ENCODE peak calls at places on chromosomes 7 and 10, in six cellular contexts. K is CMK; B is cardiac muscle cell; Y is neural progenitor cell; F is activated T-helper 1 cell treated with anti-CD3 and anti-CD28 coated beads, Interleukin-12 subunit alpha, Interleukin-12 subunit beta, Interleukin-2, Interleukin-4 antibody, amounts not matched to agents 30 ng/mL and 10 ng/mL and 1 ng/mL, durations not matched to agents 14 hours and 24 hours and 36 hours; V is RWPE1. H is an unnamed sample.

GRCh38 chr7:18494821-18495408 is 634 bp upstream of the HDAC9 start:
- DNase-seq in Y (no peak), V (no peak), B (peak; percentile 67), K (no peak), F (no peak), H (no peak)

GRCh38 chr7:26653430-26653911 is 210.9 kb downstream of the SKAP2 start:
- DNase-seq in B (peak; percentile 8), V (peak; percentile 46), K (no peak), F (no peak), Y (no peak), H (no peak)

GRCh38 chr7:2927592-2927991 is 83.5 kb upstream of the GNA12 start:
- DNase-seq in F (no peak), B (no peak), V (no peak), Y (no peak), K (no peak), H (no peak)

GRCh38 chr7:99372275-99373085 is 2.0 kb upstream of the ARPC1B start:
- DNase-seq in F (no peak), V (no peak), K (no peak), B (peak; percentile 55), Y (peak; percentile 68), H (no peak)

GRCh38 chr7:157978766-157979165 is 608.9 kb downstream of the PTPRN2 start:
- DNase-seq in F (no peak), Y (no peak), V (no peak), B (no peak), K (no peak), H (no peak)

GRCh38 chr7:13946181-13946580 is 43.3 kb downstream of the ETV1 start:
- DNase-seq in V (no peak), Y (no peak), K (no peak), B (peak; percentile 18), F (no peak), H (no peak)

GRCh38 chr10:46308666-46309450 is 22.1 kb downstream of the ANTXRL start:
- DNase-seq in Y (no peak), V (no peak), K (no peak), F (no peak), B (no peak), H (no peak)

GRCh38 chr10:17113346-17113745 is 16.3 kb downstream of the CUBN start:
- DNase-seq in B (no peak), Y (no peak), K (no peak), F (no peak), V (peak; percentile 46), H (no peak)

GRCh38 chr7:81710751-81711150 is 59.1 kb downstream of the HGF start:
- DNase-seq in F (no peak), K (no peak), Y (no peak), V (no peak), B (no peak), H (no peak)

GRCh38 chr7:28572321-28573058 is 160.2 kb downstream of the CREB5 start:
- DNase-seq in F (no peak), K (no peak), Y (peak; percentile 13), V (no peak), B (no peak), H (no peak)

GRCh38 chr10:71852335-71852937 is 1.4 kb upstream of the PSAP start:
- DNase-seq in K (peak; percentile 44), Y (no peak), B (no peak), V (no peak), F (no peak), H (no peak)

GRCh38 chr7:1407883-1408282 is 51.4 kb downstream of the MICALL2 start:
- DNase-seq in B (no peak), K (no peak), F (no peak), Y (no peak), V (no peak), H (no peak)

GRCh38 chr10:57983226-57983870 is 284.3 kb downstream of the IPMK start:
- DNase-seq in B (no peak), Y (no peak), V (no peak), K (no peak), F (no peak), H (no peak)

GRCh38 chr7:71402684-71403083 is 270.7 kb downstream of the GALNT17 start:
- DNase-seq in B (no peak), K (no peak), Y (no peak), V (no peak), F (no peak), H (no peak)